ENCODE peak calls at places on chromosomes 13 and 19, in six cellular contexts. Y is GM12864, R is heart right ventricle, S is fibroblast of the aortic adventitia, W is osteocyte, B is spleen. D is an unnamed sample.

GRCh38 chr19:10604460-10604980 is 17.4 kb upstream of the AP1M2 start:
- DNase-seq in B (peak; percentile 88), S (no peak), W (no peak), Y (no peak), R (peak; percentile 37), D (no peak)

GRCh38 chr19:5903502-5904301 is at the start of gene NDUFA11:
- DNase-seq in R (peak; percentile 100), S (no peak), W (peak; percentile 99), B (peak; percentile 99), Y (peak; percentile 71), D (peak; percentile 100)

GRCh38 chr13:35485451-35485850 is 9.0 kb upstream of the MAB21L1 start:
- DNase-seq in R (no peak), S (no peak), W (no peak), Y (no peak), B (no peak), D (no peak)

GRCh38 chr13:73672492-73672891 is 461.7 kb downstream of the KLF12 start:
- DNase-seq in R (no peak), B (no peak), Y (no peak), S (peak; percentile 36), W (no peak), D (no peak)

GRCh38 chr19:10603873-10604459 is 16.9 kb upstream of the AP1M2 start:
- DNase-seq in W (no peak), S (peak; percentile 13), B (no peak), R (no peak), Y (no peak), D (no peak)

GRCh38 chr19:10389863-10390262 is 9.5 kb upstream of the TYK2 start:
- DNase-seq in W (no peak), Y (no peak), R (no peak), B (no peak), S (no peak), D (no peak)

GRCh38 chr19:50803633-50804419 is 13.6 kb downstream of the ACP4 start:
- DNase-seq in W (no peak), S (peak; percentile 9), B (no peak), R (no peak), Y (no peak), D (no peak)

GRCh38 chr19:51462276-51462675 is 4.0 kb upstream of the SIGLEC8 start:
- DNase-seq in R (no peak), Y (no peak), B (peak; percentile 59), S (no peak), W (no peak), D (no peak)

GRCh38 chr19:53927745-53928144 is 18.7 kb downstream of the CACNG7 start:
- DNase-seq in W (no peak), Y (no peak), S (peak; percentile 77), B (no peak), R (peak; percentile 48), D (no peak)

GRCh38 chr19:39582891-39583625 is 19.3 kb upstream of the LGALS13 start:
- DNase-seq in B (no peak), S (no peak), R (no peak), W (no peak), Y (peak; percentile 38), D (no peak)

GRCh38 chr13:103044054-103044453 is 22.2 kb downstream of the SLC10A2 start:
- DNase-seq in Y (no peak), R (no peak), B (no peak), W (no peak), S (no peak), D (no peak)

GRCh38 chr19:58543826-58544590 is at the start of gene TRIM28:
- DNase-seq in R (peak; percentile 98), B (peak; percentile 100), W (peak; percentile 100), Y (peak; percentile 94), S (peak; percentile 99), D (peak; percentile 99)

GRCh38 chr13:50130686-50131051 is 115.4 kb downstream of the KCNRG start:
- DNase-seq in W (no peak), Y (no peak), S (peak; percentile 67), R (peak; percentile 36), B (peak; percentile 84), D (no peak)

GRCh38 chr13:110507678-110508381 is 53.7 kb downstream of the RAB20 start:
- DNase-seq in W (no peak), B (no peak), Y (no peak), R (no peak), S (no peak), D (no peak)

GRCh38 chr19:45693168-45693788 is 812 bp downstream of the QPCTL start:
- DNase-seq in R (peak; percentile 83), S (peak; percentile 68), Y (no peak), B (peak; percentile 92), W (peak; percentile 94), D (no peak)

GRCh38 chr19:45687599-45687998 is 4.2 kb downstream of the SNRPD2 start:
- DNase-seq in R (no peak), S (no peak), Y (no peak), W (no peak), B (no peak), D (no peak)

GRCh38 chr19:45692187-45693111 is at the start of gene QPCTL:
- DNase-seq in Y (peak; percentile 99), R (peak; percentile 97), B (peak; percentile 97), W (peak; percentile 99), S (peak; percentile 99), D (peak; percentile 98)

GRCh38 chr19:45691516-45692186 is at the start of gene SNRPD2:
- DNase-seq in R (peak; percentile 93), Y (no peak), W (peak; percentile 98), B (peak; percentile 96), S (peak; percentile 95), D (peak; percentile 97)
- TF ChIP-seq CTCF in R (no peak), Y (no peak), W (no peak), B (no peak), S (no peak), D (no peak)

GRCh38 chr19:35206379-35206778 is 22.2 kb downstream of the FAM187B start:
- DNase-seq in R (no peak), Y (peak; percentile 64), B (no peak), S (no peak), W (peak; percentile 8), D (no peak)
- TF ChIP-seq CTCF in R (no peak), Y (no peak), B (no peak), S (no peak), W (no peak), D (no peak)

GRCh38 chr19:1942078-1942933 is 1.3 kb downstream of the CSNK1G2 start:
- DNase-seq in W (no peak), Y (no peak), S (peak; percentile 57), B (peak; percentile 96), R (peak; percentile 74), D (no peak)
- TF ChIP-seq CTCF in W (no peak), Y (no peak), S (no peak), B (no peak), R (no peak), D (peak; percentile 5)

DNA sequence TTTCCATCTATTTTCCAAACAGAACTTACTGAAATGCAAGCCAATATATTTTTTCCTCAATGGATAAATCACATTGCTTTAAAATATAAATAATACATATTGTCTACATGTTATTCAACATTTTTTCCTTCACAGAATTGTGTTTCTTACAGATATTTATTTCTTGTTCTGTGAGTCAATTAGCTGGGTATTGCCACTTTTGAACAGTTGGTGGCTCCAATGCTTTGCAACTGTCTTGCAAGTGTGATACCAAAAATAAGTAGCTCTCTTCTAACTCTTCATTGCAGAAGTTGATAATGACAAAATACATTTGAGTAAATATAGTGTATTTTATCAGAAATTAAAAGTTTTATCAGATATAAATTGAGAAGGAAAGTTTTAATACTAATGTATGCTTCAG is 17.1 kb upstream of the GPC5 start:
- DNase-seq in R (no peak), Y (no peak), B (no peak), S (peak; percentile 43), W (no peak), D (no peak)
- TF ChIP-seq CTCF in R (no peak), Y (no peak), B (no peak), S (peak; percentile 31), W (peak; percentile 85), D (peak; percentile 96)

D was measured in chondrocyte.